ENCODE peak calls at places on chromosomes 7 and 10, in seven cellular contexts. W, O, I, E, S, G and M are unnamed samples.

GRCh38 chr10:121879476-121879875 is 48.4 kb downstream of the ATE1 start:
- DNase-seq in O (no peak), S (no peak), W (no peak), G (no peak), E (no peak), I (no peak), M (no peak)

GRCh38 chr7:123768493-123768892 is 19.7 kb upstream of the WASL start:
- DNase-seq in S (no peak), I (no peak), E (no peak), W (no peak), G (no peak), O (no peak), M (no peak)

GRCh38 chr7:16170671-16171070 is 250.7 kb downstream of the CRPPA start:
- DNase-seq in G (no peak), E (no peak), O (no peak), W (no peak), I (no peak), S (no peak), M (no peak)

GRCh38 chr7:2906197-2906931 is 62.3 kb upstream of the GNA12 start:
- DNase-seq in G (no peak), O (no peak), I (no peak), W (no peak), E (no peak), S (no peak), M (no peak)

GRCh38 chr10:70053212-70053895 is 708 bp downstream of the MACROH2A2 start:
- DNase-seq in E (peak), W (peak), O (no peak), S (peak), I (no peak), G (peak), M (no peak)

GRCh38 chr7:155355745-155356144 is 58.1 kb downstream of the INSIG1 start:
- DNase-seq in E (no peak), G (no peak), O (no peak), S (no peak), W (no peak), I (no peak), M (no peak)

GRCh38 chr7:37916673-37917660 is at the start of gene SFRP4:
- DNase-seq in E (peak), O (peak), I (peak), W (peak), G (peak), S (peak), M (peak)

GRCh38 chr7:17557305-17557704 is 258.9 kb downstream of the AHR start:
- DNase-seq in S (no peak), O (no peak), E (peak), G (no peak), I (peak), W (no peak), M (no peak)

GRCh38 chr7:115491744-115492380 is 538.7 kb downstream of the TFEC start:
- DNase-seq in E (no peak), W (no peak), O (no peak), S (no peak), I (peak), G (no peak), M (no peak)

GRCh38 chr10:36280886-36281499 is 638.9 kb upstream of the FZD8 start:
- DNase-seq in I (no peak), E (no peak), S (no peak), O (peak), W (peak), G (no peak), M (peak)

GRCh38 chr10:18312385-18313145 is 172.3 kb downstream of the CACNB2 start:
- DNase-seq in S (no peak), W (peak), O (peak), I (peak), G (peak), E (peak), M (peak)

GRCh38 chr10:76354921-76355320 is 923.5 kb downstream of the LRMDA start:
- DNase-seq in I (no peak), S (no peak), W (no peak), G (no peak), E (peak), O (no peak), M (no peak)

GRCh38 chr10:79463578-79464496 is 18.4 kb upstream of the ZCCHC24 start:
- DNase-seq in I (peak), O (no peak), W (no peak), S (no peak), G (no peak), E (no peak), M (no peak)

GRCh38 chr10:68900427-68901105 is 549 bp upstream of the DDX50 start:
- DNase-seq in W (no peak), O (peak), E (no peak), I (no peak), G (no peak), S (no peak), M (no peak)

GRCh38 chr10:59384761-59385160 is 22.4 kb upstream of the FAM13C start:
- DNase-seq in W (no peak), I (no peak), O (peak), S (no peak), E (no peak), G (no peak), M (no peak)

GRCh38 chr7:122532406-122533269 is 166.3 kb downstream of the RNF133 start:
- DNase-seq in E (peak), G (peak), W (no peak), I (peak), S (peak), O (no peak), M (peak)

GRCh38 chr10:113059001-113059780 is 109.1 kb downstream of the TCF7L2 start:
- DNase-seq in S (no peak), I (peak), O (no peak), G (no peak), E (no peak), W (no peak), M (peak)

GRCh38 chr7:71005109-71005508 is 126.8 kb upstream of the GALNT17 start:
- DNase-seq in G (no peak), E (no peak), W (no peak), S (no peak), O (no peak), I (no peak), M (no peak)

GRCh38 chr7:158372400-158373302 is 215.0 kb downstream of the PTPRN2 start:
- DNase-seq in W (no peak), I (no peak), G (no peak), S (no peak), O (no peak), E (no peak), M (no peak)

GRCh38 chr7:12130664-12131063 is 80.4 kb upstream of the TMEM106B start:
- DNase-seq in G (no peak), W (no peak), E (peak), O (no peak), I (peak), S (no peak), M (no peak)

GRCh38 chr7:11436317-11436716 is 395.7 kb downstream of the THSD7A start:
- DNase-seq in W (no peak), G (no peak), I (no peak), E (peak), O (no peak), S (no peak), M (peak)

GRCh38 chr7:2066251-2066919 is 166.4 kb downstream of the MAD1L1 start:
- DNase-seq in G (peak), E (no peak), I (no peak), S (no peak), W (no peak), O (no peak), M (no peak)

GRCh38 chr10:67612577-67613537 is 83.1 kb downstream of the CTNNA3 start:
- DNase-seq in W (no peak), G (peak), I (no peak), E (peak), S (no peak), O (peak), M (peak)

GRCh38 chr7:40003586-40003985 is 53.5 kb downstream of the CDK13 start:
- DNase-seq in E (no peak), G (no peak), S (no peak), I (no peak), O (no peak), W (no peak), M (no peak)

GRCh38 chr7:716212-716611 is 10.3 kb upstream of the DNAAF5 start:
- DNase-seq in O (no peak), S (no peak), I (no peak), E (no peak), W (no peak), G (no peak), M (no peak)

GRCh38 chr10:72426982-72427381 is 72.3 kb upstream of the DNAJB12 start:
- DNase-seq in W (no peak), O (no peak), E (no peak), G (no peak), S (peak), I (no peak), M (no peak)

GRCh38 chr7:7808156-7808555 is 89.7 kb upstream of the RPA3 start:
- DNase-seq in G (no peak), E (peak), O (peak), S (no peak), W (peak), I (peak), M (peak)

GRCh38 chr10:5951167-5951711 is 26.1 kb downstream of the IL15RA start:
- DNase-seq in W (no peak), I (peak), E (peak), S (no peak), O (no peak), G (no peak), M (peak)

GRCh38 chr7:94344826-94345225 is 49.9 kb upstream of the COL1A2 start:
- DNase-seq in I (peak), S (no peak), G (no peak), E (peak), W (no peak), O (peak), M (peak)

GRCh38 chr10:71064413-71065118 is 147.8 kb upstream of the UNC5B start:
- DNase-seq in S (no peak), I (no peak), E (peak), G (peak), O (no peak), W (peak), M (no peak)

GRCh38 chr7:368651-369475 is 78.9 kb downstream of the FOXL3 start:
- DNase-seq in S (no peak), E (no peak), W (no peak), I (no peak), O (no peak), G (no peak), M (peak)

GRCh38 chr10:82796510-82796909 is 921.5 kb downstream of the NRG3 start:
- DNase-seq in E (no peak), S (no peak), O (no peak), G (no peak), W (no peak), I (peak), M (peak)
- TF ChIP-seq CTCF in E (peak), S (no peak), O (peak), G (no peak), W (peak), I (peak), M (peak)

DNA sequence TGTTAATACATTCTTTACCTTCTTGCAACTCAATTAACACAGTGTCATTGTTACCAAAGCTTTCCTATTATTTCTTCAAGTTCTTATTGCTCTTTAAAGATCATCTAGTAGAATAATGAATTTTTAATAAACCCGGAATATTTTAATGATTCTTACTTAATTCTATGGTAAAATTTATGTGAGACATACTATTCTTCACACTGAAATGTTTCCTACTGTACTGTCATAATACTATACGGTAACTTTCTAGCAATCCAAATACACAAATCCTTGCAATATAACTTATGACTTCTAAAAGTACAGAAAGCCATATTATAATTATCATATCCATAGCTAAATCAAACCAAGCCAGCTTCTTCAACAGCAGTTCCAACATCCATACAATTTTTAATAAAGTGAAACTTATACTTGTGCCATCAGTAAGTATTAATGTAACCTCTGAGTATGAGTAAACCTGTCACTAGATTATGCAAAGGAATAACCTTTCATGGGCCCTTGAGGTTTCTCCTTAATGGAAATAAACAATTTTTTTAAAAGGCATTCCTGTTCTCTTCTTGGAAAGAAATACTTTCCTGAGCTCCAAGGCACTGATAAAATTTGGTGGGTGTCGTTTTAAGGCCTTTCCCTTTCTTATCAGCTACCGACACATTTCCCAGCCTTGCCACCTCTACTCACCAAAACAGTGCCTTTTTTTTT is 87.4 kb downstream of the IMMP2L start:
- DNase-seq in E (no peak), I (no peak), S (no peak), G (no peak), O (no peak), W (no peak), M (no peak)
- TF ChIP-seq CTCF in E (no peak), I (no peak), S (no peak), G (no peak), O (no peak), W (no peak), M (no peak)

DNA sequence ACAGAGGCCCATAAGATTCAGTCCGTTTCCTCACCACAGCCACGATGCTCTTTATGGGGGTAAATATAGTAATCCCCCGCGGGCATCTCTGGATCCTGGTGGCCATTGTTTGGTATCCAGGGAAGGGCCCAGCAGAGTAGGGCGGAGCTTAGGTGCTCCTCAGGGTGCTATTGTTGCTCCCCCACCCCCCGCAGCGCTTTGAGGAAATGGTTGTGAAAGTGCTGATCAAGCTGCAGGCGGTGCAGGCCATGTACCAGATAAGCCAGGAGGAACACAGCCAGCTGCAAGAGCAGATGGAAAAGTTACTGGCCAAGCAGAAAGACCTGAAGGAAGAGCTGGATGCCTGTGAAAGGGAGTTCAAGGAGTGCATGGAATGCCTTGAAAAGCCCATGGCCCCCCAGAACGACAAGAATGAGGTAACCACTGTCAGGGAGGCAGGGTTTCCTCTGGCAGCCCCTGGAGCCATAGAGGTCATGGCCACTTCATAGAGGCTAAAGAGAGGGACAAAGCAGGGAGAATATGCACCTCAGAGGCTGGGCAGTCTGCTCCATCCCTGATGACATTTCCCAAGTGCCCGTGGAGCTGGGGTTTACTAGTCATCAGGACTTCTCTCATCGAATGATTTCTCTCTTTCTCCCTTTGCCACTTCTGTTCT is 17.6 kb upstream of the FLNC start:
- DNase-seq in W (no peak), O (no peak), G (no peak), E (no peak), I (peak), S (no peak), M (no peak)
- TF ChIP-seq CTCF in W (no peak), O (no peak), G (no peak), E (no peak), I (no peak), S (no peak), M (no peak)

DNA sequence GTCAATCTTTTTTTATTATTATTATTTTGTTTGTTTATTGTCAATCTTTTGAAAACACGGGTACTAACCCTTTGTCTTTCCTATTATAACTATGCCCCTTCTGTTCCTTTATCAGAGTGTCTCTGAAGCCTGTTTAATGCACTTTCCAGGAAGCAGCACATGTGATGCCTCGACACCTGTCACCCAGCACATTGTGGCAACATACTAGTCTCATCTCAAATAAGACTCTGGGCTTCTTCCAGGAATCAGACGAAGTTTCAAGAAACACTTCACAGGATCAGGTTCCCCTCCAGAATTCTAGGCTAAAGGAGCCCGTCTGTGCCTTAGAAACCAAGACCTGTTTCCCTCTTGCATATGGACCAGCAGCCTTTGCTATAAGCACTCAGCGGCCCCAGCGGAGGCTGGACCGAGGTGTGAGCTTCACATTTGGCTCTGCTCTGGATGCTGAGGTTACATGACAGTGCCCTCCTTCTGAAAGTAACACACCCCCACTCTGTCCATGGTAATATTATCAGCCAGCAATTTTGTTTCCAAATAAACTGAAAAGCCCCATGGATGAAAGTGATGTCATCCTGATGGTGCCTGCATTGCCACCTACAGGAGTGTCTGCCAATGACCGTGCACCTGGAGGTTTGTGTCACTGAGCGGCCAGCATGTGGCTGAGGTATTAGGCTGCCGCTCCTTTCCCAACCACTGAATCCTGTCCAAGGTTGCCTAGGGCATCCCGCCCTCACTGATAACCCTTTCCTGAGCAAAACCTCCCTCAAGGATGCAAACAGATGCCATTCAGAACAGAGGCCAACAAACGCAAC is 38.1 kb downstream of the MKI67 start:
- DNase-seq in W (peak), O (no peak), E (peak), G (no peak), I (no peak), S (peak), M (peak)
- TF ChIP-seq CTCF in W (peak), O (peak), E (peak), G (no peak), I (no peak), S (no peak), M (no peak)

DNA sequence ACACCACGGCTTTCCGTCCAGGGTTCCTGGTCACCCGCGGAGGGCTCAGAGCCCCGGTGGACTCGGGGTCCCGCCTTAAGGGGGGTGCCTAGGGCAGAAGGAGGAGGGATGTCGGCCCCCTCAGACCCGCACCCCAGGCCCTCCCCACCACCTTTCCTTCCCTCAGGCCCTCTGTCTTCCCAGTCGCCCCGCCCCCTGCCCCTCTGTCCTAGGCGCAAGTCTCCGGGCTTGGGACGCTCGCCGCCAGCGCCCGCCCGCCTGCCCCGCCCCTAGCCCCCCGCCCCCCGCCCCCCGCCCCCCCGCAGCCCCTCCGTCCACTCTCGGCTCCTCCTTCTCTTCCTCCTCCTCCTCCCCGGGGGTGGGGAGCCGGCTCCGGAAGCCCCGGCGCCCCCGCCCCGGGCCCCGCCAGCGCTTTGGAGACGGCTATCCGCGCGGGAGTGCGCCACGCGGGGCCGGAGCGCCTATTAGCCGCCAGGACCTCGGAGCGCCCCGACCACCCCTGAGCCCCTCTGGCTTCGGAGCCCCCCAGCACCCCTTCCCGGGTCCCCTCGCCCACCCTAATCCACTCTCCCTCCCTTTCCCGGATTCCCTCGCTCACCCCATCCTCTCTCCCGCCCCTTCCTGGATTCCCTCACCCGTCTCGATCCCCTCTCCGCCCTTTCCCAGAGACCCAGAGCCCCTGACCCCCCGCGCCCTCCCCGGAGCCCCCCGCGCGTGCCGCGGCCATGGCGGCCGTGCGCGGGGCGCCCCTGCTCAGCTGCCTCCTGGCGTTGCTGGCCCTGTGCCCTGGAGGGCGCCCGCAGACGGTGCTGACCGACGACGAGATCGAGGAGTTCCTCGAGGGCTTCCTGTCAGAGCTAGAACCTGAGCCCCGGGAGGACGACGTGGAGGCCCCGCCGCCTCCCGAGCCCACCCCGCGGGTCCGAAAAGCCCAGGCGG is at the start of gene AEBP1:
- DNase-seq in W (no peak), S (peak), E (no peak), I (peak), G (peak), O (no peak), M (no peak)
- TF ChIP-seq CTCF in W (no peak), S (no peak), E (no peak), I (no peak), G (no peak), O (no peak), M (no peak)

GRCh38 chr10:815338-816104 is 116.0 kb downstream of the LARP4B start:
- DNase-seq in S (no peak), I (no peak), O (no peak), E (no peak), G (no peak), W (no peak), M (no peak)
- TF ChIP-seq CTCF in S (no peak), I (peak), O (peak), E (no peak), G (no peak), W (no peak), M (no peak)

GRCh38 chr10:124125305-124126116 is 32.1 kb upstream of the CHST15 start:
- DNase-seq in G (no peak), I (peak), W (peak), S (peak), O (no peak), E (peak), M (peak)
- TF ChIP-seq CTCF in G (no peak), I (no peak), W (peak), S (peak), O (peak), E (peak), M (peak)

GRCh38 chr10:115084434-115084833 is 8.7 kb upstream of the ATRNL1 start:
- DNase-seq in E (no peak), S (no peak), I (no peak), G (no peak), W (no peak), O (no peak), M (no peak)

DNA sequence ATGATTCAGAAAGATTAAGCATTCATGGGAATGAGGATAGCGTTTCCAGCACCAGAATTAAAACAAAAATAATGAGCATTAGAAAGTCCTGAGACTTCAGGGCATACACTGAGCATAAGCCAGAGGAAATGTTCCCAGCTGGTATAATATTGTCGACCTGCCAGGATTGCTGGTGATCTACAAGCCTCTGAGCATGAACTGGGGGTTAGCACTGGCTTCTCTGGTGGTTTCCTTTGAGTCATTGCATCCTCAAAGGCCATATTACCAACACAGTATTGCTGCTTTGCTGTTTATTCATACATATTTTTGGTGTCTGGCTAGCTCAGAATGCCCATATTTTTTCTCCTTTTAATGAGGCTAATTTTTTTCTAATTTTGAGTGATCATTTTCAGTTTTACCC is 10.6 kb upstream of the ATRNL1 start:
- DNase-seq in I (no peak), E (no peak), S (no peak), G (no peak), W (no peak), O (peak), M (peak)
- TF ChIP-seq CTCF in I (no peak), E (no peak), S (no peak), G (no peak), W (no peak), O (no peak), M (no peak)